ENCODE peak calls at places on chromosome 4, in nine cellular contexts. P is kidney, W is keratinocyte, D is MM.1S, K is fibroblast of lung, T is endothelial cell of umbilical vein, U is GM23248, V is PC-3, Y is endodermal cell. J is an unnamed sample. For H3K4me1, the result is how much of the 10 kb centered on the place peaks cover.

GRCh38 chr4:40976343-40976742 is 226.6 kb downstream of the NSUN7 start:
- DNase-seq in P (no peak), W (no peak), D (peak), K (peak), T (peak), U (peak), V (peak), Y (peak), J (peak)

GRCh38 chr4:39987505-39987904 is 9.8 kb upstream of the PDS5A start:
- DNase-seq in P (no peak), W (no peak), D (no peak), K (no peak), T (no peak), U (no peak), V (no peak), Y (no peak), J (no peak)

GRCh38 chr4:22587253-22587652 is 71.4 kb upstream of the ADGRA3 start:
- DNase-seq in P (no peak), W (no peak), D (no peak), K (no peak), T (no peak), U (no peak), V (no peak), Y (no peak), J (no peak)

GRCh38 chr4:47705326-47705981 is 132.4 kb downstream of the CORIN start:
- DNase-seq in P (no peak), W (no peak), D (peak), K (peak), T (no peak), U (peak), V (peak), Y (no peak), J (peak)

GRCh38 chr4:26298198-26298950 is 22.4 kb upstream of the RBPJ start:
- DNase-seq in P (no peak), W (no peak), D (no peak), K (peak), T (peak), U (peak), V (peak), Y (no peak), J (peak)

GRCh38 chr4:149077142-149077541 is 634.9 kb upstream of the NR3C2 start:
- DNase-seq in P (no peak), W (no peak), D (no peak), K (peak), T (no peak), U (no peak), V (no peak), Y (no peak), J (no peak)

GRCh38 chr4:8533274-8533865 is 46.8 kb upstream of the GPR78 start:
- DNase-seq in P (no peak), W (no peak), D (peak), K (no peak), T (no peak), U (no peak), V (no peak), Y (no peak), J (no peak)

GRCh38 chr4:36242629-36243354 is 1.5 kb downstream of the ARAP2 start:
- DNase-seq in P (no peak), W (no peak), D (no peak), K (peak), T (no peak), U (no peak), V (peak), Y (no peak), J (no peak)

GRCh38 chr4:104138154-104138553 is 356.5 kb downstream of the CXXC4 start:
- DNase-seq in P (no peak), W (no peak), D (no peak), K (no peak), T (no peak), U (no peak), V (no peak), Y (no peak), J (no peak)

GRCh38 chr4:52750819-52751348 is 341 bp downstream of the ERVMER34-1 start:
- DNase-seq in P (no peak), W (no peak), D (no peak), K (peak), T (peak), U (peak), V (peak), Y (no peak), J (peak)
- H3K9ac ChIP-seq in P (peak), W (peak), D (no peak), K (no peak), T (no peak), U (no peak), V (peak), Y (no peak), J (no peak)

GRCh38 chr4:7206856-7207567 is 14.7 kb downstream of the SORCS2 start:
- DNase-seq in P (peak), W (no peak), D (no peak), K (peak), T (peak), U (peak), V (peak), Y (peak), J (peak)
- H3K4me3 ChIP-seq in P (no peak), W (no peak), D (no peak), K (no peak), T (no peak), U (peak), V (no peak), Y (no peak), J (peak)

DNA sequence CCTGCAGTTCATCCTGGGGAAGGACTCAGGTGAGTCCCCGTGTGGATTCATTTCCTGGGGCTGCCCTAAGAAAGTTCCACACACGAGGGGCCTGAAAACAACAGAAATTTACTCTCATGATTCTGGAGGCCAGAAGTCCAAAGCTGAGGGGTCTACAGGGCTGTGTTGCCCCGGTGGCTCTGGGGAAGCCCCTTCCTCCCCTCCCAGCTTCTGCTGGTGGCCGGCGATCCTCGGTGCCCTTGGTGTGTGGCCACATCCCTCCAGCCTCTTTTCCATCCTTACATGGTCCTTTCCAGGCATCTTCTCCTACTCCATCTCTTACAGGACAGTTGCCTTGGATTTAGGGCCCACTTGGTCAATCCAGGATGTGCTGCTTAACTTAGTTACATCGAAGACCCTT is 15.1 kb downstream of the SH3BP2 start:
- DNase-seq in P (peak), W (no peak), D (no peak), K (no peak), T (no peak), U (no peak), V (no peak), Y (no peak), J (no peak)
- H3K4me1 ChIP-seq in P (half or more), W (under half), D (under half), K (under half), T (under half), U (under half), V (under half), Y (under half), J (half or more)

GRCh38 chr4:75992462-75992861 is 1.7 kb upstream of the SDAD1 start:
- DNase-seq in P (no peak), W (no peak), D (no peak), K (no peak), T (no peak), U (no peak), V (no peak), Y (no peak), J (no peak)

GRCh38 chr4:75995727-75996126 is 5.0 kb upstream of the SDAD1 start:
- DNase-seq in P (no peak), W (no peak), D (peak), K (peak), T (peak), U (peak), V (peak), Y (peak), J (peak)

GRCh38 chr4:75985116-75985515 is 5.6 kb downstream of the SDAD1 start:
- DNase-seq in P (no peak), W (peak), D (no peak), K (peak), T (no peak), U (peak), V (peak), Y (no peak), J (peak)

DNA sequence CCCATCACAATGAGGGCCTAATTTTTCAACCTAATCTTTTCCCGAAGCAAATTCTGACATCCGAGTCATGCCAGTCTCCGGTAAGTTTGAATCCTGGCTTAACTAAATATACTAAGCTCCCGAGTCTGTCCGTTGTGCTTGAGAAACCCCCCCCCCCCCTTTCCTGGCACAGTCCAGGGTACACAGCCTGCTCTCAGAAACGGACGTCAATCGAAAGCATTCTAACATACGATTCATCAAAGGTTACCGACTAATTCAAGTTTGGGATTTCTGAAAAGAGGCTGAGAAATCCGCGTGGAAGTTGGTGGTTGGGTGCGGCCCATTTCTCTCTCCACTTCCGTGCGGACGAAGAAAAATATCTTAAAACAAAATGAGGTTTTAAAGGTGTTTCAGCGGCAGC is 616 bp downstream of the SDAD1 start:
- DNase-seq in P (no peak), W (no peak), D (peak), K (peak), T (peak), U (peak), V (no peak), Y (no peak), J (peak)
- H3K9ac ChIP-seq in P (peak), W (peak), D (peak), K (peak), T (peak), U (peak), V (peak), Y (peak), J (peak)